ENCODE peak calls at places on chromosome 4, in ten cellular contexts. Z is colonic mucosa; H is MM.1S; A is stomach; F is pancreas; B is astrocyte; V is heart right ventricle; D is gastrocnemius medialis; G is right cardiac atrium; X is effector memory CD4-positive, alpha-beta T cell. O is an unnamed sample. For H3K4me1, the result is how much of the 10 kb centered on the place peaks cover.

GRCh38 chr4:24477919-24478318 is 106.4 kb downstream of the DHX15 start:
- DNase-seq in A (no peak), B (peak), G (peak), H (no peak), F (no peak), X (no peak), V (peak), Z (no peak), D (no peak), O (no peak)

GRCh38 chr4:126784966-126785580 is 847.7 kb upstream of the INTU start:
- DNase-seq in X (no peak), V (no peak), D (no peak), B (peak), Z (no peak), F (no peak), G (no peak), A (no peak), H (no peak), O (no peak)

GRCh38 chr4:89797117-89797516 is 39.8 kb downstream of the SNCA start:
- DNase-seq in X (no peak), Z (no peak), D (no peak), H (no peak), G (no peak), F (no peak), V (no peak), A (no peak), B (peak), O (no peak)

GRCh38 chr4:54063737-54064316 is 578 bp downstream of the CHIC2 start:
- DNase-seq in A (peak), B (no peak), D (peak), G (peak), V (no peak), X (peak), H (peak), Z (peak), F (peak), O (peak)

GRCh38 chr4:53852343-53852742 is 212.1 kb downstream of the CHIC2 start:
- DNase-seq in V (no peak), H (no peak), D (no peak), F (no peak), X (no peak), G (peak), B (peak), A (no peak), Z (no peak), O (no peak)

GRCh38 chr4:10590896-10591295 is 93.7 kb downstream of the CLNK start:
- DNase-seq in B (peak), H (no peak), G (no peak), Z (no peak), V (no peak), X (no peak), A (no peak), D (no peak), F (no peak), O (no peak)

GRCh38 chr4:153322791-153323190 is 21.7 kb upstream of the MND1 start:
- DNase-seq in X (no peak), A (no peak), G (no peak), D (no peak), V (no peak), Z (no peak), F (no peak), H (no peak), B (peak), O (no peak)

GRCh38 chr4:155675709-155676429 is 9.2 kb downstream of the GUCY1A1 start:
- DNase-seq in A (no peak), F (no peak), G (no peak), B (no peak), X (no peak), Z (no peak), D (no peak), H (peak), V (no peak), O (no peak)

GRCh38 chr4:36053931-36054330 is 190.4 kb downstream of the ARAP2 start:
- DNase-seq in X (no peak), F (no peak), A (no peak), Z (no peak), D (no peak), G (no peak), B (peak), H (no peak), V (no peak), O (no peak)

GRCh38 chr4:39814403-39815185 is 116.7 kb downstream of the UBE2K start:
- DNase-seq in V (no peak), B (peak), G (no peak), Z (no peak), D (no peak), F (no peak), H (no peak), X (no peak), A (no peak), O (no peak)

GRCh38 chr4:183140911-183141320 is 41.9 kb downstream of the WWC2 start:
- DNase-seq in H (no peak), Z (no peak), V (no peak), B (peak), D (no peak), A (no peak), X (no peak), G (no peak), F (no peak), O (no peak)

GRCh38 chr4:15696866-15697265 is 6.0 kb upstream of the BST1 start:
- DNase-seq in A (no peak), V (no peak), B (no peak), D (no peak), H (no peak), F (no peak), G (no peak), X (no peak), Z (no peak), O (no peak)

GRCh38 chr4:153234923-153235322 is 30.7 kb downstream of the TRIM2 start:
- DNase-seq in F (no peak), X (no peak), A (no peak), Z (no peak), V (no peak), B (peak), D (no peak), G (no peak), H (no peak), O (no peak)

GRCh38 chr4:154720618-154721267 is 23.1 kb upstream of the LRAT start:
- DNase-seq in H (no peak), G (no peak), V (no peak), X (no peak), Z (no peak), D (no peak), B (no peak), A (no peak), F (no peak), O (no peak)

GRCh38 chr4:157045507-157046127 is 30.3 kb upstream of the GLRB start:
- DNase-seq in G (no peak), Z (no peak), A (no peak), H (peak), B (peak), X (no peak), D (no peak), F (peak), V (no peak), O (no peak)

GRCh38 chr4:123479944-123480343 is 83.3 kb downstream of the SPRY1 start:
- DNase-seq in X (no peak), G (no peak), Z (no peak), D (no peak), H (no peak), A (no peak), V (no peak), F (no peak), B (no peak), O (no peak)

GRCh38 chr4:67333663-67334062 is 211.6 kb downstream of the CENPC start:
- DNase-seq in D (no peak), V (no peak), X (no peak), A (no peak), B (no peak), F (no peak), Z (no peak), H (no peak), G (no peak), O (no peak)

GRCh38 chr4:25213327-25213979 is 20.4 kb upstream of the PI4K2B start:
- DNase-seq in H (no peak), X (no peak), F (no peak), A (no peak), B (no peak), G (no peak), Z (no peak), V (no peak), D (no peak), O (no peak)

GRCh38 chr4:106329027-106329618 is 12.8 kb downstream of the AIMP1 start:
- DNase-seq in H (peak), V (no peak), A (no peak), B (no peak), D (no peak), G (no peak), F (no peak), Z (no peak), X (no peak), O (no peak)

GRCh38 chr4:83082777-83083176 is 31.8 kb downstream of the PLAC8 start:
- DNase-seq in D (no peak), A (peak), V (no peak), B (peak), G (no peak), F (no peak), X (no peak), Z (no peak), H (peak), O (no peak)

GRCh38 chr4:163448541-163449203 is 24.9 kb downstream of the TKTL2 start:
- DNase-seq in D (no peak), B (peak), F (no peak), A (no peak), Z (no peak), X (no peak), H (no peak), V (no peak), G (no peak), O (no peak)

GRCh38 chr4:128288689-128289106 is 1.1 kb upstream of the PGRMC2 start:
- DNase-seq in F (no peak), G (no peak), B (peak), Z (peak), H (peak), V (no peak), A (peak), D (no peak), X (no peak), O (no peak)

GRCh38 chr4:102569200-102569599 is 68.0 kb downstream of the NFKB1 start:
- DNase-seq in X (no peak), D (no peak), A (no peak), G (no peak), H (no peak), Z (no peak), V (no peak), B (no peak), F (no peak), O (no peak)

DNA sequence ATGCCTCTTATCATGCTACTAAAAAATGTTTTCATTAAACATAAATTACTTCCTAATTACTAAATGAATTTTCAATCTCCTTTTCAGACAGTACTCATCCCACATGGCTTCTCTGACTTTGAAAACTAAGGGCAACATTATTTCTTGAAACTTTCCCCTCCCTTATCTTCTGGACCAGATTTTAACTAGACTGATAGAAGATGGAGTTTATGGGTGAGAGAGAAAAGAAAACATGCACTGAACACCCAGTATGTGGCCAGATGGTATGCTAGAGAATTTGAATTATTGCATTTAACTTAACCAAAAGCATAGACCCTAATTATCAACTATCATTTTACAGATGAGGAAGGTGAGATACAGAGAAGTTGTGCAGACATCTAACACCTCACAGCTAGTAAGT is 16.8 kb downstream of the CNOT6L start:
- DNase-seq in B (no peak), D (no peak), G (no peak), H (no peak), X (no peak), V (no peak), A (no peak), Z (no peak), F (no peak), O (no peak)
- H3K4me1 ChIP-seq in B (under half), D (under half), G (under half), H (under half), X (under half), V (under half), A (under half), Z (under half), F (under half), O (half or more)

GRCh38 chr4:139760558-139760957 is 94.9 kb downstream of the MGST2 start:
- DNase-seq in H (no peak), F (no peak), D (no peak), X (no peak), B (no peak), V (no peak), A (no peak), Z (no peak), G (no peak), O (no peak)
- H3K4me1 ChIP-seq in H (under half), F (under half), D (under half), X (under half), B (under half), V (under half), A (under half), Z (under half), G (under half), O (under half)

GRCh38 chr4:5824227-5824626 is 68.7 kb downstream of the CRMP1 start:
- DNase-seq in D (no peak), V (no peak), A (no peak), G (no peak), X (no peak), B (no peak), Z (no peak), H (no peak), F (no peak), O (no peak)
- H3K4me1 ChIP-seq in D (under half), V (under half), A (under half), G (under half), X (under half), B (under half), Z (under half), H (half or more), F (under half), O (under half)

GRCh38 chr4:76690906-76691275 is 207.1 kb downstream of the SOWAHB start:
- DNase-seq in D (no peak), F (no peak), H (no peak), B (no peak), X (no peak), Z (peak), G (no peak), A (no peak), V (no peak), O (no peak)

GRCh38 chr4:76690091-76690905 is 207.6 kb downstream of the SOWAHB start:
- DNase-seq in H (no peak), F (no peak), B (no peak), V (no peak), Z (no peak), G (no peak), D (no peak), A (peak), X (no peak), O (no peak)

GRCh38 chr4:76692761-76693160 is 205.2 kb downstream of the SOWAHB start:
- DNase-seq in X (no peak), H (no peak), G (no peak), B (no peak), A (no peak), F (no peak), Z (no peak), V (no peak), D (no peak), O (no peak)

GRCh38 chr4:76694056-76694455 is 203.9 kb downstream of the SOWAHB start:
- DNase-seq in X (no peak), B (no peak), Z (no peak), V (no peak), A (no peak), G (no peak), F (no peak), H (no peak), D (no peak), O (no peak)

DNA sequence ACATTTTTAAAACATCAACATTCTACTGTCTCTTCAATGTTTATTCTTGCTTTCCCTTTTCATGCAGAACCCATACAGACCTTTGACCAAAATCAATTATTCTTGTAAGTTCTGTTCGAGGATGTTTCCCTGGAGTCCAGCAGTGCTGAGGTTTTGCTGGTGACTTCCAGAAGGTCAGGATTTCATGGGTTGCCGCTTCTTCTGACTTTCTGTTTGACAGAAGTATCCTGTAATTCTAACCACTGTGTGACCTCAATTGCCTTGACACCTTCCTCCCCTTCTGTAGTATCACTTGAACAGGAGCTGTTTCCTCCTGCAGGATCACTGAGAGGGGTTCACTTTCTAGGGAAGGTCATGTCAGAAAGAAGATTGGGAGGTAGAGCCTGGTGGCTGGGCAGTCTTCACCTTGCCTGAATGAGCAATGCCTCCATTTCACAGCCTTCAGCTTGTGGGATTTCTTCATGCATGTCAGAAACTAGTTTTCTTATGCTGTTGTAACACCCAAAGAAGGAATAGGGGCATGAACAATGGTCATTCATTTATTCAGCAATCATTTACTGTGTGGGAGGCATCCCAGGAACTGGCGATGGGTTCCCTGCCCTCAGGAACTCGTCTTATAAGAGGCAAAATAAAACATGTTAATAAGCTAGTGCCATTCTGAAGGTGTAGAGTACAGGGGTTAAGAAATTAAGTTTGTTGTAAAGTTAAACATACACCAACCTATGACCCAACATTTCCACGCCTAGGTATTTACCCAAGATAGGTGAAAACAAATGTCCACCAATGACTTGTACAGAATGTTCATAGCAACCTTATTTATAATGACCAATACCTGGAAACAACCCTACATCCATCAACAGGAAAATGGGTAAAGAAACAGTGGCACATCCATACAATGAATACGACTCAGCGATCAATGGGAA is 205.9 kb downstream of the SOWAHB start:
- DNase-seq in A (no peak), F (no peak), G (no peak), B (no peak), V (no peak), H (peak), D (no peak), X (no peak), Z (no peak), O (no peak)
- H3K4me1 ChIP-seq in A (under half), F (under half), G (under half), B (under half), V (under half), H (half or more), D (under half), X (under half), Z (under half), O (under half)

DNA sequence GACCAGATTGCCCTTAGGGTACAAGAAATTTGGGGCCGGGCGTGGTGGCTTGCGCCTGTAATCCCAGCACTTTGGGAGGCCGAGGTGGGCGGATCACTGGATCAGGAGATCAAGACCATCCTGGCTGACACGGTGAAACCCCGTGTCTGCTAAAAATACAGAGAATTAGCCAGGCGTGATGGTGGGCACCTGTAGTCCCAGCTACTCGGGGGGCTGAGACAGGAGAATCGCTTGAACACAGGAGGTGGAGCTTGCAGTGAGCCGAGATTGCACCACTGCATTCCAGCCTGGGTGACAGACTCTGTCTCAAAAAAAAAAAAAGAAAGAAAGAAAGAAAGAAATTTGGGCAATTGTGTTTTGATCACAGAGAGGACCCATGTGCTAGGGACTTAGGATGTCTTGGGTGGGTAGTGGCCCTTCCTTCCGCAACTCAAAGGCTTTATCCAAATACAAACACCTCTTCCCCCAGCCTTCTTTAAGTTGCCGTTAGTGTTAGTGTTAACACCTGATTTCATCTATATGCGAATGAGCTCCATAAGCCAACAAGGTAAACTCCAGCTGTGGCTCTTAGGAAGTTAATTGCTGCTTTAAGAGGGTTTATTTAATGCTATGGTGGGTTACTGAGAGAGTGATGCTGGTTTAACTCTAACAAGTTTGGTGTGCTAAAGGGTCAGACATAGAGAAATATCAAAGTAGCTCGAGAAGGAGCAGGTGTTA is 8.6 kb upstream of the CCDC110 start:
- DNase-seq in G (no peak), V (no peak), X (no peak), H (peak), F (no peak), Z (no peak), A (no peak), B (no peak), D (peak), O (no peak)
- H3K4me1 ChIP-seq in G (under half), V (under half), X (under half), H (under half), F (under half), Z (under half), A (under half), B (under half), D (under half), O (under half)

DNA sequence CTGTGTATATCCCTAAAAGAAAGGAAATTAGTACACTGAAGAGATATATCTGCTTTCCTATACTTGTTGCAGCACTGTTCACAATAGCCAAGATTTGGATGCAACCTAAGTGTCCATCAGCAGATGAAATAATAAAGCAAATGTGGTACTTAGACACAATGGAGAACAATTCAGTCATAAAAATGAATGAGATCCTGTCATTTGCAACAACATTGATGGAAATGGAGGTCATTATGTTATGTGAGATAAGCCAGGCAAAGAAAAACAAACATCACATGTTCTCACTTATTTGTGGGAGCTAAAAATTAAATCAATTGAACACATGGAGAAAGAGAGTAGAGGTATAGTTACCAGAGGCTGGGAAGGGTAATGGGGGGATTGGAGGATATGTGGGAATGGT is 611.9 kb downstream of the STPG2 start:
- DNase-seq in D (no peak), Z (no peak), A (no peak), X (no peak), V (no peak), B (no peak), F (no peak), G (no peak), H (no peak), O (no peak)
- H3K4me1 ChIP-seq in D (under half), Z (under half), A (under half), X (under half), V (under half), B (under half), F (under half), G (under half), H (under half), O (under half)